ENCODE peak calls at places on chromosomes 2 and 18, in four cellular contexts. B, W, Z and M are unnamed samples.

GRCh38 chr18:36440614-36441013 is 143.1 kb downstream of the FHOD3 start:
- DNase-seq in W (no peak), Z (no peak), B (no peak), M (no peak)

GRCh38 chr2:137138263-137138662 is 372.9 kb downstream of the THSD7B start:
- DNase-seq in W (no peak), B (no peak), Z (no peak), M (no peak)

GRCh38 chr2:217920879-217921603 is 81.8 kb downstream of the TNS1 start:
- DNase-seq in B (no peak), Z (no peak), W (no peak), M (no peak)

GRCh38 chr2:55168221-55169154 is 63.6 kb downstream of the CLHC1 start:
- DNase-seq in W (no peak), B (peak), Z (no peak), M (peak)

GRCh38 chr2:239528883-239529282 is 128.1 kb upstream of the HDAC4 start:
- DNase-seq in B (no peak), Z (no peak), W (no peak), M (no peak)

GRCh38 chr2:72949642-72950041 is 32.3 kb downstream of the EMX1 start:
- DNase-seq in W (no peak), B (no peak), Z (no peak), M (no peak)

GRCh38 chr2:68825891-68826290 is 45.3 kb downstream of the BMP10 start:
- DNase-seq in W (no peak), Z (no peak), B (no peak), M (no peak)

GRCh38 chr18:36786686-36787085 is 42.1 kb downstream of the TPGS2 start:
- DNase-seq in W (no peak), B (no peak), Z (no peak), M (no peak)

GRCh38 chr18:58997811-58998337 is 133.2 kb downstream of the ZNF532 start:
- DNase-seq in B (no peak), Z (no peak), W (no peak), M (no peak)

GRCh38 chr2:173830169-173830568 is 135.0 kb downstream of the SP3 start:
- DNase-seq in W (no peak), Z (no peak), B (no peak), M (no peak)

GRCh38 chr2:38723173-38723572 is 28.0 kb downstream of the SRSF7 start:
- DNase-seq in Z (no peak), W (no peak), B (no peak), M (no peak)

GRCh38 chr2:216727346-216728122 is 32.2 kb upstream of the IGFBP5 start:
- DNase-seq in Z (no peak), W (no peak), B (no peak), M (no peak)

GRCh38 chr2:16773080-16773713 is 107.6 kb upstream of the CYRIA start:
- DNase-seq in W (no peak), Z (peak), B (peak), M (peak)

GRCh38 chr18:8468911-8469310 is 140.3 kb upstream of the RAB12 start:
- DNase-seq in Z (no peak), B (no peak), W (no peak), M (no peak)

GRCh38 chr2:68920481-68921170 is 32.1 kb downstream of the GKN2 start:
- DNase-seq in W (no peak), Z (no peak), B (no peak), M (no peak)

GRCh38 chr2:95231723-95232122 is 24.4 kb downstream of the ZNF892 start:
- DNase-seq in B (peak), Z (peak), W (no peak), M (peak)

GRCh38 chr18:52766002-52766540 is 426.1 kb downstream of the DCC start:
- DNase-seq in W (no peak), Z (no peak), B (no peak), M (no peak)

GRCh38 chr2:37552339-37552738 is 119.1 kb downstream of the CDC42EP3 start:
- DNase-seq in B (no peak), Z (no peak), W (no peak), M (no peak)

GRCh38 chr18:12031836-12032235 is 50.5 kb downstream of the IMPA2 start:
- DNase-seq in B (no peak), Z (no peak), W (no peak), M (no peak)

GRCh38 chr2:24521975-24522639 is 31.1 kb downstream of the NCOA1 start:
- DNase-seq in Z (no peak), W (no peak), B (no peak), M (no peak)

GRCh38 chr2:230909841-230910545 is 15.0 kb downstream of the GPR55 start:
- DNase-seq in B (no peak), W (no peak), Z (no peak), M (no peak)

GRCh38 chr18:48727685-48728084 is 188.9 kb downstream of the CTIF start:
- DNase-seq in W (no peak), B (no peak), Z (no peak), M (no peak)

GRCh38 chr2:206085742-206086445 is at the start of gene INO80D:
- DNase-seq in B (peak), Z (peak), W (peak), M (peak)
- TF ChIP-seq POLR2A in B (peak), Z (peak), W (peak), M (peak)

DNA sequence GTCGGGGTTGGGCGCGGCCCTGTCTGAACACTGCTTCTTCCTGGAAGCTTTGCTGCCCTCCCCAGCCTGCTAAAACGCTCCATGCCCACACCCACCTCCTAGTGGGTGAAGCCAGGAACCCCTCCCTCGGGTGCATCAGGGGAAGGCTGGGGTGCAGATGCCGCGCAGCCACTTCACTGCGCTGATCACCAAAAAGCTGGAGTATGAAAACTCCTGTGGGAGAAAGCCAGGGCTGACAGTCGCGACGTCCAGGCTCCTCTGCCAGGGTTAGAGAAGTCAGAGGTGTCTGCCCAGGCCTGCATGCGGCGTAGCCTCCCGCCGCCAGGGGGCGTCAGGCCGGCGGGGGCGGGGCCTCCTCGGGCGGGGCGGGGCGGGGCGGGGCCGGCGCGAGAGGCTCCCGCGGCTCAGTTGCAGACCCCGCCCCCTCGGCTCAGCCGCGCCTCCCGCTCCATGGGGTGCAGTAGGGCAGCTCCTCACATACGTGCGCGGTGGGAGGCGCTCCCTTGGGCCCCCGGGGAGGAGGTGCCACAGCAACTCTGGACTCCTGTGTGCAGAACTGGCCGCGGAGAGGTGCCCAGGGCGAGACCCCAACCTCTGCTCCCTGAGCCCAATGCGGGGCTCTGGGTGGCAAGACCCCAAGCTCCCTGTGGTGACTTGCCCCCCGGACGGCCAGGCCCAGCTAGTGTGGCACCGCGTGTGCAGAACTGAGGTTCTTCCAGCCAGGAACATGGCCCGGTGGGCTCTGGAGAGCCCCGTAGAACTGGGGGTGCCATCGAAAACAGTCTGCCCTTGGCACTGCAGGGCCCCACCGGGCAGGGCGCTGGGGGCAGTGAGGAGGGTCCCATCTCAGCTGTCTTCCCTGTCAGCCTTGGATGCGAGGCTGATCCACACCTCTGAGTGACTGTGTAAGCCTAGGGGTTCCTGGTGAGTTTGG is 1.8 kb upstream of the RNPEPL1 start:
- DNase-seq in Z (peak), W (peak), B (peak), M (peak)
- TF ChIP-seq POLR2A in Z (peak), W (peak), B (no peak), M (peak)

GRCh38 chr2:96802281-96802595 is 13.8 kb upstream of the CNNM3 start:
- DNase-seq in B (no peak), Z (no peak), W (no peak), M (no peak)

GRCh38 chr2:96801464-96802280 is 14.4 kb upstream of the CNNM3 start:
- DNase-seq in Z (no peak), B (no peak), W (no peak), M (no peak)

GRCh38 chr2:96800061-96800761 is 15.9 kb upstream of the CNNM3 start:
- DNase-seq in Z (no peak), B (no peak), W (no peak), M (no peak)

GRCh38 chr2:96799623-96799935 is 16.5 kb upstream of the CNNM3 start:
- DNase-seq in Z (no peak), B (no peak), W (no peak), M (no peak)

DNA sequence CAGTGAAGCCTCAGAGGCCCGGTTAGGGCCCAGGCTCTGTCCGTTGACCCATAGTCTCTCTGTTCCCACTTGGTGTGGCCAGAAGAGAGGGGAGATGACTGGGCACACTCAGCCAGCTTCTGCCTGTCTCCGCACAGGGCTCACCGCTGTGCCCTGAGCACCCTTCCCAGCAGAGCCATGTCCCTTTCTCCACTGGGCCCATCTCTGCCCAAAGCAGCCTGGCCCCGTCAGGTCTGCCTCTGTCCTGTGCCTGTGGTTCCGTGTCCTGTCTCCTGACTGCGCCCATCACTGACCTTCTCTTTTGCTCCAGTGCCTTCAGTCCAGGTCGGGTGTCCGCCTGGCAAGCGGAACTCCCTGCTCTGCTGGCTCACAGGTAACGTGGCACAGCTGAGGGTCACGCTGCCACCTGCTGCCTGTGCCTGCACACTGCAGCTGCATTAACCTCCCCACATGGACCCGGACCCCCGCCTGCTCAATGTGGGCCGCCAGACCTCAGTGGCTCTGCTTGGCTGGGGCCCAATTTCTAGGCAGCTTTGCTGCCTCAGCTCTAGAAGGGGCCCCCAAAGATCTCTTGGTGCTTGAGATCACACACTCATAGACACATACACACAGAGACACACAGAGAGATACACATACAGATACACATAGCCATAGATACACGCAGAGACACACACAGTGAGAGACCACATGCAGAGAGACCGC is 15.2 kb upstream of the CNNM3 start:
- DNase-seq in Z (peak), W (peak), B (no peak), M (peak)
- TF ChIP-seq POLR2A in Z (no peak), W (no peak), B (no peak), M (no peak)

GRCh38 chr18:75210274-75211001 is at the start of gene TSHZ1:
- DNase-seq in B (peak), Z (peak), W (no peak), M (peak)
- TF ChIP-seq POLR2A in B (peak), Z (peak), W (peak), M (peak)

GRCh38 chr2:5368263-5368662 is 323.9 kb upstream of the SOX11 start:
- DNase-seq in W (no peak), Z (no peak), B (no peak), M (no peak)

GRCh38 chr2:5367321-5367720 is 324.9 kb upstream of the SOX11 start:
- DNase-seq in Z (no peak), B (no peak), W (peak), M (no peak)

GRCh38 chr2:5374736-5375135 is 317.4 kb upstream of the SOX11 start:
- DNase-seq in W (no peak), Z (no peak), B (no peak), M (no peak)

GRCh38 chr2:5373200-5373599 is 319.0 kb upstream of the SOX11 start:
- DNase-seq in B (no peak), W (no peak), Z (peak), M (no peak)
- TF ChIP-seq POLR2A in B (no peak), W (no peak), Z (no peak), M (no peak)

GRCh38 chr2:232876071-232876977 is 6.3 kb downstream of the SNORC start:
- DNase-seq in Z (no peak), W (peak), B (no peak), M (peak)
- TF ChIP-seq POLR2A in Z (no peak), W (no peak), B (no peak), M (no peak)

DNA sequence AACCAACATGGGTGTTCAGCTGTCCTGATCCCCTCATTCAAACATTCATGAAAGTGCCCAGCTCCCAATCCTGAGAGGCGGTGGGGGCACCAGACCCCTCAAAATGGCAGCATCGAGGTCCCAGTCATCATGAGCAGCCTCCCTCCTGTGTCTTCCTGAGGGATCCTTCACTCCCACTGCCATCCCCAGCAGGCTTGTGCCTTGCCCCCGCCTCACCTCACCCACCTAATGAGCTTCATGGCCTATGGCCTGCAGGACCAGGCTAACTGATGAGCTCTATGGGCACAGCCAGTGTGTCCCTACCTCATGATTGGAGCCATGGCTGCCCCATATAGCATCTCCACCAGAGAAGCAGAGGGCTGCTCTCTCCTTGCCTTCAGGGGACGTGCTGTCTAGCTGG is 47.3 kb upstream of the SLC14A2 start:
- DNase-seq in W (no peak), Z (no peak), B (no peak), M (no peak)
- TF ChIP-seq POLR2A in W (no peak), Z (no peak), B (no peak), M (no peak)

DNA sequence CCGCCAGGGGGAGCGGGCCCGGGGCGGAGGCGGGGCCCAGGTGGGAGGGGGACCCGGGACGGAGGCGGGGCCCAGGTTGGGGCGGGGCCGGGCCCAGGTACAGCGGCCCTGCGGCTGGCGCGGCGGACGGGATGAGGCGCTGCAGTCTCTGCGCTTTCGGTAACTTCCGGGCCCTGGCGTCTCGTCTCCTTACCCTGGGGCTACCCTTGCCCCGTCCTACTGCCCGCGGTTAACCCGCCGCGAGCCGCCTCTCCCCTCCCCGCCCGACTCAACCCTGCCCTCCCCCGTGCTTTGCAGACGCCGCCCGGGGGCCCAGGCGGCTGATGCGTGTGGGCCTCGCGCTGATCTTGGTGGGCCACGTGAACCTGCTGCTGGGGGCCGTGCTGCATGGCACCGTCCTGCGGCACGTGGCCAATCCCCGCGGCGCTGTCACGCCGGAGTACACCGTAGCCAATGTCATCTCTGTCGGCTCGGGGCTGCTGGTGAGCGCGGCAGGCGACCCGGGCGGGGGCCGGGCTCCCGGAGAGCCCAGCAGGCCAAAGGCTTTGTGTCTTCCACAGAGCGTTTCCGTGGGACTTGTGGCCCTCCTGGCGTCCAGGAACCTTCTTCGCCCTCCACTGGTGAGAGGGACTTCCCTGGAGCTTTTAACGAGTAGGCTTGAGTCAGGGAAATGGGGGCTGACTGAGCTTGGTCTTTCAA is at the start of gene KRTCAP3:
- DNase-seq in W (peak), B (peak), Z (peak), M (peak)
- TF ChIP-seq POLR2A in W (peak), B (peak), Z (no peak), M (no peak)

DNA sequence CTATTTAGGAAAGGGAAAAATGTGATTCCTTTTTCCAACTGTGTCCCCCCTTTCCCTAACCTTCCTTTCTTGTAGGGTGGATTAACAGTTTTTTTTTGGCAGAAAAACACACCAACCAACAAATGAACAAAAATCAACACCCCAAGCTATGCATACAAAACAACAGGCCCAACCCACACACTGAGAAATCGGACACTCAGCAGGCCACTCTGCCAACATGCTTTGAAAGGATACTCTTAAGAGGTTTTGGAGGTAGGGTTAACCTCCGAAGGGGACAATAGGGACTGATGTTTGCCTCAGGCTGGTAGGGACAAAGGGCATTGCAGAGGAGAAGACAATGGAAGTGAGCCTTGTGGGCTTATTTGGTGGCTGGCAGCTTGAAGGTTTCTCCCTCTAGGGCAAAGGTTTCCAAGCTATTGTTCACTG is 33.1 kb upstream of the POLE4 start:
- DNase-seq in B (no peak), W (no peak), Z (no peak), M (no peak)
- TF ChIP-seq POLR2A in B (no peak), W (no peak), Z (no peak), M (no peak)